ENCODE peak calls at places on chromosomes 4 and X, in seven cellular contexts. V is H1, A is HCT116, I is HepG2, X is SK-N-SH, P is GM12878, U is K562. K is an unnamed sample.

GRCh38 chr4:133151301-133151680 is 2.2 kb downstream of the PCDH10 start:
- DNase-seq in A (no peak), X (no peak), I (no peak), P (no peak), V (no peak), U (no peak), K (no peak)

GRCh38 chr4:12555011-12555410 is 929.1 kb downstream of the RAB28 start:
- DNase-seq in I (no peak), V (no peak), U (no peak), P (no peak), X (no peak), A (no peak), K (no peak)

GRCh38 chr4:140243345-140243753 is 89.4 kb upstream of the MAML3 start:
- DNase-seq in X (no peak), A (no peak), I (no peak), V (no peak), U (no peak), P (peak), K (peak)

GRCh38 chrX:19765628-19766027 is 121.8 kb downstream of the SH3KBP1 start:
- DNase-seq in I (peak), X (no peak), V (no peak), A (no peak), U (no peak), P (no peak), K (no peak)

GRCh38 chrX:106698693-106699092 is 27.8 kb upstream of the RNF128 start:
- DNase-seq in U (no peak), I (no peak), P (no peak), X (no peak), V (no peak), A (no peak), K (no peak)

GRCh38 chr4:131551306-131551705 is 1597.8 kb upstream of the PCDH10 start:
- DNase-seq in I (no peak), U (no peak), V (no peak), X (no peak), A (no peak), P (no peak), K (no peak)

GRCh38 chrX:40893251-40893910 is 158.0 kb upstream of the MED14 start:
- DNase-seq in I (no peak), U (no peak), V (no peak), A (no peak), X (no peak), P (no peak), K (no peak)

GRCh38 chr4:105683038-105683437 is 25.5 kb downstream of the INTS12 start:
- DNase-seq in V (no peak), U (no peak), A (no peak), P (no peak), I (no peak), X (no peak), K (no peak)

GRCh38 chrX:131910565-131910964 is 112.5 kb upstream of the STK26 start:
- DNase-seq in P (no peak), V (no peak), I (no peak), X (peak), A (no peak), U (no peak), K (no peak)

GRCh38 chrX:11212741-11213140 is 80.5 kb upstream of the AMELX start:
- DNase-seq in I (no peak), A (no peak), U (peak), V (peak), X (peak), P (no peak), K (no peak)

GRCh38 chrX:72202792-72203401 is 21.3 kb downstream of the PIN4 start:
- DNase-seq in X (no peak), V (no peak), P (no peak), U (no peak), A (no peak), I (no peak), K (no peak)

GRCh38 chrX:7170903-7171302 is 22.9 kb upstream of the PUDP start:
- DNase-seq in V (peak), X (peak), A (no peak), I (peak), U (peak), P (no peak), K (no peak)

GRCh38 chr4:155496294-155496626 is 119.5 kb upstream of the MAP9 start:
- DNase-seq in X (no peak), A (no peak), I (no peak), U (no peak), V (no peak), P (no peak), K (no peak)

GRCh38 chr4:159175165-159175988 is 72.5 kb downstream of the RAPGEF2 start:
- DNase-seq in I (peak), U (peak), P (peak), V (peak), A (peak), X (peak), K (no peak)

GRCh38 chr4:110290511-110290910 is 92.1 kb upstream of the ELOVL6 start:
- DNase-seq in U (no peak), P (no peak), I (no peak), A (no peak), X (no peak), V (no peak), K (no peak)

GRCh38 chr4:139839664-139840063 is 174.0 kb downstream of the MGST2 start:
- DNase-seq in X (peak), A (no peak), U (no peak), I (no peak), V (no peak), P (no peak), K (no peak)

GRCh38 chr4:52143815-52144214 is 92.7 kb downstream of the SPATA18 start:
- DNase-seq in V (no peak), P (no peak), X (no peak), I (peak), A (no peak), U (no peak), K (no peak)

GRCh38 chr4:140176735-140177134 is 22.8 kb upstream of the MAML3 start:
- DNase-seq in V (no peak), X (no peak), U (no peak), I (no peak), A (no peak), P (no peak), K (no peak)

GRCh38 chrX:39174761-39175417 is 373.6 kb downstream of the MID1IP1 start:
- DNase-seq in X (no peak), A (no peak), V (no peak), P (no peak), I (no peak), U (no peak), K (no peak)

GRCh38 chr4:48899950-48900349 is 6.6 kb downstream of the OCIAD2 start:
- DNase-seq in X (no peak), P (no peak), U (no peak), A (no peak), I (no peak), V (no peak), K (no peak)

GRCh38 chrX:110846071-110846470 is 50.5 kb upstream of the CHRDL1 start:
- DNase-seq in U (no peak), X (no peak), A (no peak), I (no peak), V (no peak), P (no peak), K (no peak)

GRCh38 chrX:13087322-13088154 is 43.1 kb upstream of the FAM9C start:
- DNase-seq in U (no peak), I (no peak), A (no peak), V (no peak), X (no peak), P (peak), K (no peak)

DNA sequence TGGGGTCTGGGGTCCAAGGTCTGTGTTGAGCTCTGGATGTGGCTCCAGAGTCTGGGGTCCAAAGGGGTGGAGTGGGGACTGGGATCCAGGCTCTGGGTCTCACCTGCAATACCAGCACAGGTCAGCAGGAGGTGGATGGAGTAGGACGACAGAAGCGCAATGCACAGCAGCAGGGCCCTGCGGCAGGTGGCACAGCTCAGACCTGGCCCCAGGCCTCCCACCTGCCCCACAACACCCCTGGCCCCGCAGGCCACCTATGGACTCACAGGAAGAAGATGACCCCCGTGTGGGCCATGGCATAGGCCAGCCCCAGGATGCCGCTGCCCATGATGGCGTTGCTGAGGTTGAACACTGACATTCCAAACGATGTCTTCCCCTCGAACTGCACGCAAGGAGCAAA is 3.4 kb downstream of the SLC38A5 start:
- DNase-seq in I (no peak), P (no peak), U (peak), V (peak), X (peak), A (no peak), K (no peak)
- TF ChIP-seq JUND in I (no peak), P (no peak), U (no peak), V (no peak), X (no peak), A (no peak), K (no peak)

DNA sequence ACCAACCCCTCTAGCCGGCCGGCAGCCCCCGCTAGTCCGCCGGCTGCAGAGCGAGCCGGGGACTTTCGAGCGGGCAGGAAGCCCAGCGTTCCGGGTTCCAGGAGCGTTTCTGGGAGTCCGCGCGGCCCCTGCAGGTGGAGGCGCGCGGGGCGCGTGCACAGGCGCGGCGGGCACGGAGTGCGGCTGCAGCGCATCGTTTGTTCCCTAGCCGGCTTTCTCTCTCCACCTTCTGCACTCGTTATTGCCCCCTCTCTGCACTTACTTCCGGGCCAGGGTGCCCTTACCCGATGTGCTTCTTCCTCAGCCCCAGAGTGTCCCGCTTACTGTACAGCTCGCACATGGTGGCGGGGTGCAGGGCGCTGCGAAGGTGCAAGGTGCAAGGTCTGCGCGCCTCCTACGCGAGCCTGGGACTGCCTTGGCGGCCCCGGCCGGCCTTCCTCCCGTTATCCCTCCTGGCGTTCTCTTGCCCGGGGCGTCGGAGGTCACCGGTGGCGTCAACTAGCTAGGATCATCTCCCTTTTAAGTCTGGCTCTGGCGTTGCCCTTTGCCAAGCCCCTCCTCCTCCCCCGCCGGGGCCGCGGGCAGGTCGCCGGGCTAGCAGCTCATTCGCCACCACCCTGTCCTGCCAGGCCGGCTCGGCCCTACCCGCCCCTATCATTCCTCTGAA is at the start of gene ETNPPL:
- DNase-seq in V (peak), I (peak), A (no peak), P (no peak), U (no peak), X (peak), K (peak)
- TF ChIP-seq JUND in V (no peak), I (peak), A (no peak), P (no peak), U (no peak), X (no peak), K (no peak)

GRCh38 chr4:185127021-185127925 is 15.8 kb upstream of the SLC25A4 start:
- DNase-seq in P (no peak), V (peak), A (no peak), I (no peak), X (peak), U (no peak), K (no peak)

GRCh38 chr4:185123479-185123878 is 19.6 kb upstream of the SLC25A4 start:
- DNase-seq in I (no peak), A (no peak), P (no peak), X (no peak), U (no peak), V (no peak), K (no peak)

GRCh38 chr4:185122681-185123345 is 20.3 kb upstream of the SLC25A4 start:
- DNase-seq in A (no peak), V (no peak), U (no peak), I (no peak), P (no peak), X (no peak), K (peak)

GRCh38 chr4:185134176-185134869 is 8.7 kb upstream of the SLC25A4 start:
- DNase-seq in U (peak), I (peak), P (no peak), V (no peak), X (peak), A (peak), K (peak)

GRCh38 chr4:185128272-185129119 is 14.6 kb upstream of the SLC25A4 start:
- DNase-seq in I (no peak), V (peak), X (peak), U (no peak), A (no peak), P (no peak), K (no peak)
- TF ChIP-seq JUND in I (no peak), V (no peak), X (no peak), U (no peak), A (no peak), P (no peak), K (no peak)

GRCh38 chr4:112905728-112906127 is 143.7 kb upstream of the ANK2 start:
- DNase-seq in P (no peak), A (no peak), U (no peak), X (no peak), V (no peak), I (no peak), K (no peak)

GRCh38 chr4:112908511-112908910 is 140.9 kb upstream of the ANK2 start:
- DNase-seq in A (no peak), I (no peak), X (no peak), V (no peak), P (no peak), U (no peak), K (no peak)

GRCh38 chr4:112910109-112910736 is 139.2 kb upstream of the ANK2 start:
- DNase-seq in P (no peak), X (peak), V (no peak), A (no peak), I (no peak), U (no peak), K (peak)
- TF ChIP-seq JUND in P (no peak), X (no peak), V (no peak), A (no peak), I (no peak), U (no peak), K (no peak)

DNA sequence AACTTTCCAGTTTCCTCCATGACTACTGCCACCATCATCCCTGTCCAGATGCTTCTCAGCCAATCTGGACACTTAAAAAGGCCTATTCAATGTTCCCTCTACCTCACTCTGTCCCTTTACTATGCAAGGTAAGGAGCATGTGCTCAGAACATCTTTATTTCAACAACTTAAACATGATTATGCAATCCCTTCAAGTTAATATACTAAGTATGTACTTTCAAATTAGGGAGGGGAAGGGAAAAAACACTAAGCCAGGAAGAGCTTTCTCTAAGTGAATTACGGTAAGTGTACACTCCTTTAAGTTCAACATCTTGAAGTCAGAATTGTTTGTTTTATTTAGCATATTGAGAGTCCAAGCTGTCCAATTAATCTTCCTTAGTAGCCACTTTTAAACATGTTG is 14.1 kb downstream of the SLC10A7 start:
- DNase-seq in P (no peak), X (no peak), V (no peak), I (no peak), U (no peak), A (no peak), K (no peak)
- TF ChIP-seq JUND in P (no peak), X (no peak), V (no peak), I (no peak), U (no peak), A (no peak), K (no peak)